ENCODE peak calls at places on chromosomes 4 and X, in nine cellular contexts. Y is GM23248, L is HCT116, H is PC-3, K is SK-N-SH, G is GM23338, W is OCI-LY7, T is hepatocyte, I is PC-9. U is an unnamed sample. For H3K9me2, the result is how much of the 10 kb centered on the place peaks cover.

GRCh38 chr4:40755609-40756008 is 5.9 kb downstream of the NSUN7 start:
- DNase-seq in I (no peak), W (no peak), L (no peak), T (no peak), G (no peak), Y (no peak), K (no peak), H (no peak), U (no peak)

GRCh38 chrX:124354648-124355047 is 8.3 kb downstream of the SH2D1A start:
- DNase-seq in T (no peak), H (peak), W (no peak), G (no peak), K (no peak), L (no peak), I (no peak), Y (no peak), U (no peak)

GRCh38 chr4:122710434-122711308 is 21.8 kb upstream of the BBS12 start:
- DNase-seq in K (no peak), H (peak), W (no peak), T (no peak), I (no peak), L (no peak), G (no peak), Y (peak), U (no peak)

GRCh38 chr4:149933120-149933519 is 117.5 kb upstream of the IQCM start:
- DNase-seq in G (no peak), L (no peak), T (no peak), H (no peak), W (no peak), K (no peak), I (no peak), Y (no peak), U (no peak)

GRCh38 chr4:964346-965025 is 8.9 kb downstream of the DGKQ start:
- DNase-seq in T (no peak), Y (no peak), K (no peak), I (no peak), W (no peak), H (no peak), L (no peak), G (no peak), U (no peak)

GRCh38 chrX:71450433-71451106 is 82.3 kb upstream of the OGT start:
- DNase-seq in T (no peak), G (no peak), L (no peak), I (no peak), H (no peak), K (no peak), Y (no peak), W (no peak), U (no peak)

GRCh38 chr4:76784237-76784636 is 113.7 kb downstream of the SOWAHB start:
- DNase-seq in T (no peak), H (no peak), W (no peak), G (peak), K (no peak), Y (peak), L (no peak), I (no peak), U (peak)

GRCh38 chr4:35511851-35512250 is 732.5 kb downstream of the ARAP2 start:
- DNase-seq in L (no peak), T (no peak), I (no peak), G (no peak), W (no peak), K (no peak), H (peak), Y (no peak), U (no peak)

GRCh38 chrX:153609917-153610833 is 11.2 kb upstream of the CCNQ start:
- DNase-seq in Y (peak), G (peak), W (no peak), T (peak), K (peak), L (peak), I (no peak), H (peak), U (peak)

GRCh38 chr4:6905501-6905900 is 4.1 kb upstream of the TBC1D14 start:
- DNase-seq in T (no peak), I (no peak), Y (no peak), H (no peak), G (no peak), K (no peak), W (no peak), L (no peak), U (no peak)

GRCh38 chr4:62644372-62644771 is 1444.2 kb downstream of the ADGRL3 start:
- DNase-seq in K (no peak), Y (no peak), W (peak), H (peak), L (no peak), G (peak), I (no peak), T (peak), U (peak)

GRCh38 chrX:19772759-19773623 is 114.4 kb downstream of the SH3KBP1 start:
- DNase-seq in L (no peak), I (no peak), W (peak), K (no peak), T (no peak), G (no peak), H (peak), Y (peak), U (peak)

GRCh38 chr4:146585761-146586333 is 52.8 kb upstream of the POU4F2 start:
- DNase-seq in H (no peak), W (no peak), T (peak), K (no peak), G (peak), I (no peak), Y (peak), L (no peak), U (no peak)

GRCh38 chrX:13938053-13938765 is 91.5 kb downstream of the GEMIN8 start:
- DNase-seq in L (no peak), I (no peak), T (peak), G (peak), K (peak), W (no peak), H (peak), Y (peak), U (no peak)

GRCh38 chrX:153744210-153745066 is 19.6 kb upstream of the PLXNB3 start:
- DNase-seq in T (no peak), W (no peak), K (peak), G (peak), Y (peak), L (no peak), H (peak), I (no peak), U (peak)

GRCh38 chr4:1043658-1044468 is 32.4 kb downstream of the FGFRL1 start:
- DNase-seq in I (peak), H (peak), K (no peak), T (peak), Y (peak), G (peak), L (peak), W (no peak), U (no peak)

GRCh38 chr4:121277194-121278105 is 103.4 kb downstream of the QRFPR start:
- DNase-seq in K (peak), I (no peak), G (peak), L (peak), T (peak), H (peak), W (peak), Y (peak), U (peak)

GRCh38 chr4:95835672-95836071 is 4.2 kb upstream of the PDHA2 start:
- DNase-seq in K (peak), L (peak), H (peak), W (peak), T (peak), Y (no peak), I (no peak), G (peak), U (peak)

GRCh38 chrX:81414630-81415029 is 212.7 kb downstream of the SH3BGRL start:
- DNase-seq in H (peak), W (no peak), L (no peak), G (no peak), K (no peak), T (no peak), Y (peak), I (no peak), U (no peak)

GRCh38 chrX:34875204-34875603 is 67.4 kb upstream of the FAM47B start:
- DNase-seq in K (no peak), L (no peak), Y (peak), I (no peak), W (no peak), H (peak), G (no peak), T (no peak), U (no peak)

GRCh38 chr4:138646383-138646782 is 369.2 kb upstream of the NOCT start:
- DNase-seq in W (no peak), G (no peak), K (no peak), Y (no peak), L (no peak), T (no peak), I (no peak), H (no peak), U (no peak)
- H3K4me2 ChIP-seq in W (no peak), G (no peak), K (no peak), Y (no peak), L (no peak), T (no peak), I (no peak), H (no peak), U (no peak)

GRCh38 chr4:91436556-91436955 is 867.2 kb upstream of the GRID2 start:
- DNase-seq in H (no peak), W (no peak), G (no peak), Y (no peak), K (no peak), L (no peak), I (no peak), T (no peak), U (no peak)
- H3K9me2 ChIP-seq in H (under half), W (under half), G (under half), Y (under half), K (under half), L (under half), I (under half), T (under half), U (under half)

DNA sequence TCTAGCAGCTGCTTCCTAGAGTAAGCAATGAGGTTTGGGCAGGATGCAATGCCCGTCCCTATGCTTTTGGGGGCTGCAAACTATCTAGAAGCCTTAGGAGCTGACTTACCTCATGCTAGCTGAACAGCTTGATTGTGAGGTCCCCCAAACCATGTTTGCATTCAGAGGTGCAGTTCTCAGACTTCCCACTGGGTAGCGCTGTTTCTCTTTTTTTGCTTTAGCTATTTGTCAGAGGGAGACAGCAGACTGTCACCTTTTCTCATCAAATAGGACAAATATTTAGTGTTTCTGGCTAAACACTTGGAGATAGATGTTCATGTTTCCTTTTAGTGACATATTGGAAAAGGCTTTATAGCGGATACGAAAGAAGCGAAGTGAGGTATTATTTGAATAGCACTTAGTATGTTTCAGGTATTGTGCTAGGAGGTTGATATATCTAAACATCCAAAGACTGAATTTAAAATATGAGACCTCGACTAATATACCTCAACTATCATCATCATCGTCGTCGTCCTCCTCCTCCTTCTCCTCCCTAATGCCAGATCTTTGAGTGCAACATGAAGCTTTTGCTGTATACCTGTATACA is 18.7 kb upstream of the TMEM192 start:
- DNase-seq in K (peak), W (peak), I (peak), H (peak), G (peak), L (peak), T (peak), Y (peak), U (peak)
- H3K4me2 ChIP-seq in K (no peak), W (no peak), I (no peak), H (peak), G (no peak), L (peak), T (no peak), Y (peak), U (no peak)

GRCh38 chr4:38060829-38061431 is 100.7 kb downstream of the PTTG2 start:
- DNase-seq in K (peak), L (no peak), G (no peak), H (no peak), Y (no peak), I (no peak), T (peak), W (no peak), U (no peak)
- H3K9me2 ChIP-seq in K (under half), L (under half), G (under half), H (under half), Y (under half), I (under half), T (under half), W (under half), U (under half)

GRCh38 chrX:132043977-132044376 is 20.9 kb downstream of the STK26 start:
- DNase-seq in W (no peak), L (no peak), G (no peak), H (no peak), Y (no peak), T (no peak), K (no peak), I (no peak), U (no peak)

GRCh38 chrX:132044953-132045352 is 21.9 kb downstream of the STK26 start:
- DNase-seq in I (no peak), Y (no peak), T (no peak), H (no peak), L (no peak), K (no peak), W (no peak), G (no peak), U (no peak)

GRCh38 chrX:132046533-132046932 is 23.4 kb downstream of the STK26 start:
- DNase-seq in T (no peak), G (no peak), Y (no peak), K (no peak), I (no peak), L (no peak), H (no peak), W (no peak), U (no peak)

GRCh38 chrX:132041016-132041415 is 17.9 kb downstream of the STK26 start:
- DNase-seq in Y (peak), G (peak), T (no peak), L (no peak), H (peak), K (no peak), W (no peak), I (no peak), U (no peak)

GRCh38 chrX:132045456-132045855 is 22.4 kb downstream of the STK26 start:
- DNase-seq in I (no peak), L (no peak), T (no peak), G (peak), H (no peak), Y (no peak), K (no peak), W (no peak), U (no peak)
- H3K4me2 ChIP-seq in I (no peak), L (no peak), T (no peak), G (peak), H (no peak), Y (no peak), K (no peak), W (no peak), U (no peak)

GRCh38 chr4:27915822-27916221 is 1055.2 kb downstream of the STIM2 start:
- DNase-seq in L (no peak), G (no peak), I (no peak), K (no peak), W (no peak), T (no peak), H (no peak), Y (no peak), U (no peak)

GRCh38 chr4:27911047-27911446 is 1050.4 kb downstream of the STIM2 start:
- DNase-seq in K (no peak), W (no peak), T (no peak), I (no peak), L (no peak), H (no peak), G (no peak), Y (no peak), U (no peak)

GRCh38 chr4:27913738-27914137 is 1053.1 kb downstream of the STIM2 start:
- DNase-seq in W (no peak), G (no peak), K (no peak), L (no peak), H (peak), T (no peak), I (no peak), Y (no peak), U (no peak)

GRCh38 chr4:27910227-27910626 is 1049.6 kb downstream of the STIM2 start:
- DNase-seq in T (no peak), H (no peak), L (no peak), I (no peak), Y (no peak), G (no peak), K (no peak), W (no peak), U (no peak)
- H3K9me2 ChIP-seq in T (under half), H (under half), L (under half), I (under half), Y (under half), G (under half), K (under half), W (under half), U (under half)

GRCh38 chr4:54073481-54073880 is 9.1 kb upstream of the CHIC2 start:
- DNase-seq in L (no peak), W (no peak), I (no peak), G (no peak), K (no peak), T (no peak), H (no peak), Y (peak), U (no peak)
- H3K4me2 ChIP-seq in L (no peak), W (no peak), I (no peak), G (no peak), K (no peak), T (no peak), H (no peak), Y (no peak), U (no peak)

GRCh38 chr4:183030823-183031222 is 68.2 kb upstream of the WWC2 start:
- DNase-seq in H (no peak), Y (no peak), T (no peak), K (no peak), W (no peak), I (no peak), L (no peak), G (no peak), U (no peak)
- H3K9me2 ChIP-seq in H (under half), Y (under half), T (under half), K (under half), W (under half), I (under half), L (under half), G (under half), U (under half)